ENCODE peak calls at places on chromosomes 3 and 15, in four cellular contexts. F is NCI-H1436 treated with DMSO at 0.1 percent for 48 hours, M is NCI-H187 treated with DMSO at 0.1 percent for 48 hours, I is endodermal cell. R is an unnamed sample.

GRCh38 chr3:27544372-27544865 is 60.2 kb upstream of the SLC4A7 start:
- DNase-seq in F (no peak), M (no peak), I (peak; percentile 3), R (no peak)

GRCh38 chr15:87033056-87033455 is 953.4 kb downstream of the AGBL1 start:
- DNase-seq in F (no peak), M (no peak), I (no peak), R (no peak)

GRCh38 chr15:57690341-57690966 is 16.1 kb upstream of the POLR2M start:
- DNase-seq in F (no peak), M (no peak), I (no peak), R (no peak)

GRCh38 chr3:113136071-113136470 is 75.3 kb upstream of the BOC start:
- DNase-seq in F (no peak), M (no peak), I (no peak), R (no peak)

GRCh38 chr3:134004841-134005240 is 24.9 kb downstream of the SLCO2A1 start:
- DNase-seq in F (no peak), M (no peak), I (no peak), R (no peak)

GRCh38 chr3:73745429-73746247 is 120.9 kb upstream of the PDZRN3 start:
- DNase-seq in F (no peak), M (peak; percentile 13), I (no peak), R (no peak)

GRCh38 chr15:85474700-85475316 is 94.4 kb downstream of the AKAP13 start:
- DNase-seq in F (no peak), M (no peak), I (no peak), R (no peak)

GRCh38 chr3:122975163-122975923 is 52.2 kb downstream of the SEMA5B start:
- DNase-seq in F (no peak), M (no peak), I (peak; percentile 87), R (peak; percentile 51)

GRCh38 chr3:112092439-112093179 is 6.4 kb downstream of the C3orf52 start:
- DNase-seq in F (no peak), M (no peak), I (no peak), R (no peak)

GRCh38 chr3:122190525-122190924 is 7.1 kb downstream of the CASR start:
- DNase-seq in F (no peak), M (no peak), I (no peak), R (no peak)

GRCh38 chr15:70133296-70133695 is 35.6 kb upstream of the TLE3 start:
- DNase-seq in F (no peak), M (no peak), I (no peak), R (no peak)

GRCh38 chr15:90388462-90389182 is 580 bp downstream of the IQGAP1 start:
- DNase-seq in F (no peak), M (no peak), I (peak; percentile 79), R (peak; percentile 67)

GRCh38 chr15:78455749-78456148 is 17.7 kb downstream of the IREB2 start:
- DNase-seq in F (peak; percentile 27), M (peak; percentile 28), I (no peak), R (no peak)

GRCh38 chr3:169354774-169355501 is 308.6 kb downstream of the MECOM start:
- DNase-seq in F (peak; percentile 99), M (peak; percentile 71), I (peak; percentile 54), R (peak; percentile 61)

GRCh38 chr3:53570709-53571108 is 76.3 kb downstream of the CACNA1D start:
- DNase-seq in F (no peak), M (no peak), I (peak; percentile 19), R (no peak)

GRCh38 chr15:79923068-79923514 is 26.3 kb upstream of the MTHFS start:
- DNase-seq in F (no peak), M (no peak), I (peak; percentile 87), R (peak; percentile 83)

GRCh38 chr3:8386221-8386620 is 115.4 kb upstream of the LMCD1 start:
- DNase-seq in F (no peak), M (no peak), I (no peak), R (no peak)

GRCh38 chr3:13025090-13025489 is 48.1 kb downstream of the IQSEC1 start:
- DNase-seq in F (no peak), M (no peak), I (no peak), R (no peak)

GRCh38 chr15:63462053-63462452 is 42.3 kb upstream of the USP3 start:
- DNase-seq in F (no peak), M (no peak), I (no peak), R (no peak)